ENCODE peak calls at places on chromosomes 6 and 20, in seven cellular contexts. One of them, this sample, is unnamed.

GRCh38 chr20:57601737-57602136 is 18.5 kb downstream of the ZBP1 start:
- DNase-seq in lower lobe of right lung: no peak
- DNase-seq in spleen: no peak
- DNase-seq in cardiac muscle cell: no peak
- DNase-seq in fibroblast of mammary gland: no peak
- DNase-seq in stomach: no peak
- DNase-seq in AG10803: no peak
- DNase-seq in this sample: no peak

GRCh38 chr20:38747495-38748096 is 664 bp upstream of the ACTR5 start:
- DNase-seq in lower lobe of right lung: no peak
- DNase-seq in spleen: no peak
- DNase-seq in cardiac muscle cell: no peak
- DNase-seq in fibroblast of mammary gland: no peak
- DNase-seq in stomach: no peak
- DNase-seq in AG10803: no peak
- DNase-seq in this sample: no peak

GRCh38 chr20:62147125-62147524 is 3.6 kb downstream of the SS18L1 start:
- DNase-seq in lower lobe of right lung: no peak
- DNase-seq in spleen: no peak
- DNase-seq in cardiac muscle cell: no peak
- DNase-seq in fibroblast of mammary gland: no peak
- DNase-seq in stomach: no peak
- DNase-seq in AG10803: no peak
- DNase-seq in this sample: no peak

GRCh38 chr6:106444777-106445507 is 84.4 kb downstream of the CRYBG1 start:
- DNase-seq in lower lobe of right lung: no peak
- DNase-seq in spleen: no peak
- DNase-seq in cardiac muscle cell: peak; percentile 76
- DNase-seq in fibroblast of mammary gland: peak; percentile 72
- DNase-seq in stomach: no peak
- DNase-seq in AG10803: peak; percentile 72
- DNase-seq in this sample: peak; percentile 76

GRCh38 chr20:35870541-35871307 is 83.6 kb downstream of the SCAND1 start:
- DNase-seq in lower lobe of right lung: no peak
- DNase-seq in spleen: no peak
- DNase-seq in cardiac muscle cell: no peak
- DNase-seq in fibroblast of mammary gland: peak; percentile 24
- DNase-seq in stomach: no peak
- DNase-seq in AG10803: peak; percentile 33
- DNase-seq in this sample: peak; percentile 52

GRCh38 chr20:63567382-63568169 is 6.5 kb downstream of the HELZ2 start:
- DNase-seq in lower lobe of right lung: peak; percentile 86
- DNase-seq in spleen: peak; percentile 94
- DNase-seq in cardiac muscle cell: peak; percentile 17
- DNase-seq in fibroblast of mammary gland: no peak
- DNase-seq in stomach: peak; percentile 59
- DNase-seq in AG10803: no peak
- DNase-seq in this sample: no peak

GRCh38 chr6:145261758-145262157 is 473.6 kb downstream of the EPM2A start:
- DNase-seq in lower lobe of right lung: no peak
- DNase-seq in spleen: no peak
- DNase-seq in cardiac muscle cell: no peak
- DNase-seq in fibroblast of mammary gland: no peak
- DNase-seq in stomach: no peak
- DNase-seq in AG10803: no peak
- DNase-seq in this sample: no peak

GRCh38 chr6:6661684-6662083 is 73.2 kb downstream of the LY86 start:
- DNase-seq in lower lobe of right lung: no peak
- DNase-seq in spleen: no peak
- DNase-seq in cardiac muscle cell: peak; percentile 91
- DNase-seq in fibroblast of mammary gland: peak; percentile 63
- DNase-seq in stomach: peak; percentile 48
- DNase-seq in AG10803: peak; percentile 54
- DNase-seq in this sample: peak; percentile 82

GRCh38 chr6:37868447-37868825 is 48.9 kb downstream of the ZFAND3 start:
- DNase-seq in lower lobe of right lung: no peak
- DNase-seq in spleen: no peak
- DNase-seq in cardiac muscle cell: peak; percentile 76
- DNase-seq in fibroblast of mammary gland: peak; percentile 57
- DNase-seq in stomach: no peak
- DNase-seq in AG10803: peak; percentile 82
- DNase-seq in this sample: peak; percentile 66

GRCh38 chr20:58618694-58619540 is 32.2 kb upstream of the STX16 start:
- DNase-seq in lower lobe of right lung: no peak
- DNase-seq in spleen: peak; percentile 58
- DNase-seq in cardiac muscle cell: peak; percentile 86
- DNase-seq in fibroblast of mammary gland: no peak
- DNase-seq in stomach: no peak
- DNase-seq in AG10803: peak; percentile 88
- DNase-seq in this sample: peak; percentile 82

GRCh38 chr6:24910850-24911712 is 24.7 kb downstream of the RIPOR2 start:
- DNase-seq in lower lobe of right lung: peak; percentile 78
- DNase-seq in spleen: peak; percentile 91
- DNase-seq in cardiac muscle cell: peak; percentile 62
- DNase-seq in fibroblast of mammary gland: peak; percentile 27
- DNase-seq in stomach: peak; percentile 61
- DNase-seq in AG10803: peak; percentile 53
- DNase-seq in this sample: peak; percentile 72

GRCh38 chr6:36834576-36835293 is 4.5 kb downstream of the CPNE5 start:
- DNase-seq in lower lobe of right lung: no peak
- DNase-seq in spleen: no peak
- DNase-seq in cardiac muscle cell: no peak
- DNase-seq in fibroblast of mammary gland: no peak
- DNase-seq in stomach: no peak
- DNase-seq in AG10803: no peak
- DNase-seq in this sample: no peak

GRCh38 chr6:113833537-113833936 is 23.6 kb upstream of the MARCKS start:
- DNase-seq in lower lobe of right lung: no peak
- DNase-seq in spleen: no peak
- DNase-seq in cardiac muscle cell: peak; percentile 58
- DNase-seq in fibroblast of mammary gland: peak; percentile 91
- DNase-seq in stomach: no peak
- DNase-seq in AG10803: peak; percentile 87
- DNase-seq in this sample: peak; percentile 67

GRCh38 chr6:111423055-111423633 is 59.9 kb downstream of the REV3L start:
- DNase-seq in lower lobe of right lung: no peak
- DNase-seq in spleen: no peak
- DNase-seq in cardiac muscle cell: no peak
- DNase-seq in fibroblast of mammary gland: peak; percentile 33
- DNase-seq in stomach: no peak
- DNase-seq in AG10803: no peak
- DNase-seq in this sample: no peak

GRCh38 chr6:48826884-48827701 is 636.0 kb downstream of the MMUT start:
- DNase-seq in lower lobe of right lung: no peak
- DNase-seq in spleen: no peak
- DNase-seq in cardiac muscle cell: peak; percentile 89
- DNase-seq in fibroblast of mammary gland: peak; percentile 98
- DNase-seq in stomach: peak; percentile 34
- DNase-seq in AG10803: peak; percentile 82
- DNase-seq in this sample: peak; percentile 92

GRCh38 chr20:56566621-56567020 is 33.6 kb downstream of the FAM209B start:
- DNase-seq in lower lobe of right lung: no peak
- DNase-seq in spleen: no peak
- DNase-seq in cardiac muscle cell: no peak
- DNase-seq in fibroblast of mammary gland: no peak
- DNase-seq in stomach: no peak
- DNase-seq in AG10803: no peak
- DNase-seq in this sample: no peak

GRCh38 chr6:15662246-15663056 is at the start of gene DTNBP1:
- DNase-seq in lower lobe of right lung: peak; percentile 88
- DNase-seq in spleen: peak; percentile 97
- DNase-seq in cardiac muscle cell: peak; percentile 38
- DNase-seq in fibroblast of mammary gland: peak; percentile 15
- DNase-seq in stomach: peak; percentile 87
- DNase-seq in AG10803: peak; percentile 20
- DNase-seq in this sample: peak; percentile 32

GRCh38 chr6:67956352-67956751 is 678.7 kb upstream of the ADGRB3 start:
- DNase-seq in lower lobe of right lung: no peak
- DNase-seq in spleen: no peak
- DNase-seq in cardiac muscle cell: no peak
- DNase-seq in fibroblast of mammary gland: no peak
- DNase-seq in stomach: no peak
- DNase-seq in AG10803: no peak
- DNase-seq in this sample: no peak

GRCh38 chr6:37314803-37315515 is 38.8 kb upstream of the RNF8 start:
- DNase-seq in lower lobe of right lung: no peak
- DNase-seq in spleen: no peak
- DNase-seq in cardiac muscle cell: peak; percentile 91
- DNase-seq in fibroblast of mammary gland: peak; percentile 47
- DNase-seq in stomach: peak; percentile 41
- DNase-seq in AG10803: peak; percentile 12
- DNase-seq in this sample: peak; percentile 63

GRCh38 chr20:47652794-47653193 is 132.5 kb downstream of the SULF2 start:
- DNase-seq in lower lobe of right lung: no peak
- DNase-seq in spleen: no peak
- DNase-seq in cardiac muscle cell: no peak
- DNase-seq in fibroblast of mammary gland: no peak
- DNase-seq in stomach: no peak
- DNase-seq in AG10803: no peak
- DNase-seq in this sample: no peak
- TF ChIP-seq CTCF in lower lobe of right lung: no peak
- TF ChIP-seq CTCF in spleen: no peak
- TF ChIP-seq CTCF in cardiac muscle cell: no peak
- TF ChIP-seq CTCF in fibroblast of mammary gland: no peak
- TF ChIP-seq CTCF in stomach: no peak
- TF ChIP-seq CTCF in AG10803: no peak
- TF ChIP-seq CTCF in this sample: no peak

GRCh38 chr20:48387675-48388074 is 440.1 kb downstream of the PREX1 start:
- DNase-seq in lower lobe of right lung: no peak
- DNase-seq in spleen: no peak
- DNase-seq in cardiac muscle cell: no peak
- DNase-seq in fibroblast of mammary gland: no peak
- DNase-seq in stomach: no peak
- DNase-seq in AG10803: no peak
- DNase-seq in this sample: no peak

GRCh38 chr20:48382304-48382703 is 445.5 kb downstream of the PREX1 start:
- DNase-seq in lower lobe of right lung: no peak
- DNase-seq in spleen: no peak
- DNase-seq in cardiac muscle cell: no peak
- DNase-seq in fibroblast of mammary gland: no peak
- DNase-seq in stomach: no peak
- DNase-seq in AG10803: no peak
- DNase-seq in this sample: no peak

GRCh38 chr20:48383252-48383651 is 444.5 kb downstream of the PREX1 start:
- DNase-seq in lower lobe of right lung: no peak
- DNase-seq in spleen: no peak
- DNase-seq in cardiac muscle cell: no peak
- DNase-seq in fibroblast of mammary gland: no peak
- DNase-seq in stomach: no peak
- DNase-seq in AG10803: no peak
- DNase-seq in this sample: no peak

GRCh38 chr20:48384147-48384818 is 443.5 kb downstream of the PREX1 start:
- DNase-seq in lower lobe of right lung: no peak
- DNase-seq in spleen: no peak
- DNase-seq in cardiac muscle cell: no peak
- DNase-seq in fibroblast of mammary gland: no peak
- DNase-seq in stomach: no peak
- DNase-seq in AG10803: no peak
- DNase-seq in this sample: no peak

GRCh38 chr20:48385527-48385926 is 442.3 kb downstream of the PREX1 start:
- DNase-seq in lower lobe of right lung: no peak
- DNase-seq in spleen: no peak
- DNase-seq in cardiac muscle cell: no peak
- DNase-seq in fibroblast of mammary gland: no peak
- DNase-seq in stomach: no peak
- DNase-seq in AG10803: no peak
- DNase-seq in this sample: no peak
- H3K4me3 ChIP-seq in lower lobe of right lung: no peak overlapping the region
- H3K4me3 ChIP-seq in spleen: no peak overlapping the region
- H3K4me3 ChIP-seq in cardiac muscle cell: no peak overlapping the region
- H3K4me3 ChIP-seq in fibroblast of mammary gland: no peak overlapping the region
- H3K4me3 ChIP-seq in stomach: no peak overlapping the region
- H3K4me3 ChIP-seq in AG10803: no peak overlapping the region
- H3K4me3 ChIP-seq in this sample: no peak overlapping the region

DNA sequence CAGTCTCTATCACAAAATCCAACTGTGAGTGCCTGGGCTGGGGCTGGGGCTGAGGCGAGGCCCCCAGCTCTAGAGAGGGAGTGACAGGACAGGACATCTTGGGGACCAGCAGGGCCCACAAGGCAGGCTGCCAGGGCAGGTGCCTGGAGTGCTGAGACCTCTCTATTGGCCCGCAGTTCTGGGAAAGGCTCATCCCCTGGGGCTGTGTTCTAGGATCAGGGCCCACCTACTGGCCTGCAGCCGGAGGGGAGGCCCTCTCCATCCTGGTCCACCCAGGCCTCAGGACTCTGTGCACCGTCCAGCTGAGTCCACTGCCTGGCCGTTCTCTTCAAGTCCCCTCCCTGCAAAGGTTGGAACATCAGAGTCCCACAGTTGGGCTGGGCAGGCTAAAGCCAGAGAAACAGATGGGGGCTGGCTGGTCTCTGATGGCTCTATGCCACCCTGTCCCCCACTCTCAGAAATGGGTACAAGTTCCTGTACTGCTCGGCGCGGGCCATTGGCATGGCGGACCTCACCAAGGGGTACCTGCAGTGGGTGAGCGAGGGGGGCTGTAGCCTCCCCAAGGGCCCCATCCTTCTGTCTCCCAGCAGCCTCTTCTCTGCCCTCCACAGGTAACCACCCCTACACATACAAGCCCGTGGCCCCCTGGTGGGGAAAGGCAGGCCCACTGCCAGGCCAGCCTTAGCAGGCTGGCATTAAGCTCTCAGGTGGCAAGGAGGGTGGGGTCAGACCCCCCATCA is 9.0 kb downstream of the EMILIN3 start:
- DNase-seq in lower lobe of right lung: no peak
- DNase-seq in spleen: no peak
- DNase-seq in cardiac muscle cell: no peak
- DNase-seq in fibroblast of mammary gland: no peak
- DNase-seq in stomach: no peak
- DNase-seq in AG10803: no peak
- DNase-seq in this sample: no peak
- TF ChIP-seq CTCF in lower lobe of right lung: no peak
- TF ChIP-seq CTCF in spleen: no peak
- TF ChIP-seq CTCF in cardiac muscle cell: no peak
- TF ChIP-seq CTCF in fibroblast of mammary gland: no peak
- TF ChIP-seq CTCF in stomach: no peak
- TF ChIP-seq CTCF in AG10803: no peak
- TF ChIP-seq CTCF in this sample: no peak

DNA sequence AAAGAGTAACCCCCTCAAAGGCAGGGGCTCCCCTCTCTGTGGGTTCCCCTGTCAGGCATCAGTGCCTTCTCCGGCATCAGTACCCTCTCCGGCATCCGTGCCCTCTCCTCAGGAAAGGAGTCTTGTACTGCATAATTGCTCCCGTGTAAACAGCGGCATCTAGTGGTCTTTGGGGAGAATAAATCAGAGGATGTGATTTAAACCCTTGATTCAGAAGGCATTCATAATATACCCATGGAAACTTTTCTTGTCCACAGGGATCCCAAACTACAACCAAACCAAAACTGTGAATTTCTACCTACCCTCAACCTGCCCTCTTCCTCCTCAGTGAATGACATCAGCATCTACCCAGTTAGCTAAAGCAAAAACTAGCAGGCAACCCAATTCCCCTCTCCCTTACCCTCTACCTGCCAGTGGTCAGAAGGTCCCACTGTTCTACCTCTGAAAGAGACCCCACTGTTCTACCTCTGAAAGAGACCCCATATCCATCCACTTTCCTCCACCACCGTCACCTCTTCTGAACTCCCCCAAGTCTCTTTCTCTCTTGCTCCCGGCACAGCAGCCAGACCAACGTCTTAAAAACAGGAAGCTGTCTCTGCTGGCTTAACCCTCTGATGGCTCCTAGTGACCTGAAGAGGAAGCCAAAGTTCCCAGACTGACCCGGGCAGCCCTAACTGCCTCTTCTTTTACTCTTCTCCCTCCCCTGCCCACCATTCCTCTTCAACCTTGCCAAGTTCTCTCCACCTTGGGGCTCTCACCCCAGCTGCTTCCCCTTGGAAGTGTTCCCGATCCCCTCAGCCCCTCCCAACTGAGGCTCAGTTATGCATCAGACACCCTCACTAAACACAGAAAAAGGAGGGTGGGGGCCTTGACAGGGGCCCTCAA is 27.2 kb downstream of the UBE2V1 start:
- DNase-seq in lower lobe of right lung: peak; percentile 59
- DNase-seq in spleen: no peak
- DNase-seq in cardiac muscle cell: peak; percentile 76
- DNase-seq in fibroblast of mammary gland: peak; percentile 71
- DNase-seq in stomach: no peak
- DNase-seq in AG10803: peak; percentile 65
- DNase-seq in this sample: peak; percentile 75
- H3K4me3 ChIP-seq in lower lobe of right lung: peak overlapping the region; percentile 46
- H3K4me3 ChIP-seq in spleen: peak overlapping the region; percentile 35
- H3K4me3 ChIP-seq in cardiac muscle cell: no peak overlapping the region
- H3K4me3 ChIP-seq in fibroblast of mammary gland: no peak overlapping the region
- H3K4me3 ChIP-seq in stomach: peak overlapping the region; percentile 19
- H3K4me3 ChIP-seq in AG10803: peak overlapping the region; percentile 23
- H3K4me3 ChIP-seq in this sample: no peak overlapping the region

This sample was measured in cardiac fibroblast.